ENCODE peak calls at places on chromosomes 7 and 10, in five cellular contexts. One of them, this sample, is unnamed.

GRCh38 chr10:15353471-15353870 is 17.6 kb downstream of the FAM171A1 start:
- DNase-seq in HCT116: no peak
- DNase-seq in SK-N-SH: no peak
- DNase-seq in GM12878: no peak
- DNase-seq in K562: no peak
- DNase-seq in this sample: no peak

GRCh38 chr10:90621577-90621976 is 236.3 kb downstream of the HTR7 start:
- DNase-seq in HCT116: no peak
- DNase-seq in SK-N-SH: no peak
- DNase-seq in GM12878: no peak
- DNase-seq in K562: no peak
- DNase-seq in this sample: peak

GRCh38 chr7:140196361-140197217 is 19.8 kb upstream of the KDM7A start:
- DNase-seq in HCT116: no peak
- DNase-seq in SK-N-SH: no peak
- DNase-seq in GM12878: no peak
- DNase-seq in K562: no peak
- DNase-seq in this sample: no peak

GRCh38 chr10:69847883-69848282 is 46.2 kb downstream of the COL13A1 start:
- DNase-seq in HCT116: no peak
- DNase-seq in SK-N-SH: no peak
- DNase-seq in GM12878: no peak
- DNase-seq in K562: no peak
- DNase-seq in this sample: no peak

GRCh38 chr7:149409889-149410288 is 51.0 kb downstream of the ZNF777 start:
- DNase-seq in HCT116: no peak
- DNase-seq in SK-N-SH: no peak
- DNase-seq in GM12878: peak
- DNase-seq in K562: no peak
- DNase-seq in this sample: no peak

GRCh38 chr7:112238330-112238729 is 31.8 kb downstream of the ZNF277 start:
- DNase-seq in HCT116: no peak
- DNase-seq in SK-N-SH: no peak
- DNase-seq in GM12878: no peak
- DNase-seq in K562: no peak
- DNase-seq in this sample: no peak

GRCh38 chr10:13787015-13787421 is 200.3 kb downstream of the PRPF18 start:
- DNase-seq in HCT116: no peak
- DNase-seq in SK-N-SH: no peak
- DNase-seq in GM12878: peak
- DNase-seq in K562: no peak
- DNase-seq in this sample: no peak

GRCh38 chr7:91657386-91658120 is 222.9 kb downstream of the MTERF1 start:
- DNase-seq in HCT116: no peak
- DNase-seq in SK-N-SH: no peak
- DNase-seq in GM12878: no peak
- DNase-seq in K562: no peak
- DNase-seq in this sample: peak

GRCh38 chr10:115082521-115082920 is 10.6 kb upstream of the ATRNL1 start:
- DNase-seq in HCT116: no peak
- DNase-seq in SK-N-SH: no peak
- DNase-seq in GM12878: no peak
- DNase-seq in K562: no peak
- DNase-seq in this sample: no peak

GRCh38 chr7:130907439-130907838 is 173.4 kb upstream of the KLF14 start:
- DNase-seq in HCT116: no peak
- DNase-seq in SK-N-SH: no peak
- DNase-seq in GM12878: no peak
- DNase-seq in K562: no peak
- DNase-seq in this sample: no peak

GRCh38 chr10:112203328-112204076 is 19.9 kb upstream of the GPAM start:
- DNase-seq in HCT116: no peak
- DNase-seq in SK-N-SH: no peak
- DNase-seq in GM12878: peak
- DNase-seq in K562: no peak
- DNase-seq in this sample: no peak

GRCh38 chr7:121079425-121080169 is 91.1 kb downstream of the CPED1 start:
- DNase-seq in HCT116: no peak
- DNase-seq in SK-N-SH: no peak
- DNase-seq in GM12878: no peak
- DNase-seq in K562: no peak
- DNase-seq in this sample: no peak

GRCh38 chr10:131215776-131216175 is 95.7 kb downstream of the TCERG1L start:
- DNase-seq in HCT116: no peak
- DNase-seq in SK-N-SH: no peak
- DNase-seq in GM12878: no peak
- DNase-seq in K562: no peak
- DNase-seq in this sample: no peak

GRCh38 chr7:115724400-115725056 is 306.0 kb downstream of the TFEC start:
- DNase-seq in HCT116: no peak
- DNase-seq in SK-N-SH: no peak
- DNase-seq in GM12878: no peak
- DNase-seq in K562: no peak
- DNase-seq in this sample: no peak

GRCh38 chr7:33550363-33550762 is 355.0 kb upstream of the BMPER start:
- DNase-seq in HCT116: no peak
- DNase-seq in SK-N-SH: no peak
- DNase-seq in GM12878: no peak
- DNase-seq in K562: no peak
- DNase-seq in this sample: no peak

GRCh38 chr7:135666156-135666555 is 3.8 kb downstream of the STMP1 start:
- DNase-seq in HCT116: no peak
- DNase-seq in SK-N-SH: no peak
- DNase-seq in GM12878: no peak
- DNase-seq in K562: no peak
- DNase-seq in this sample: no peak

GRCh38 chr7:124246262-124246863 is 213.5 kb upstream of the TMEM229A start:
- DNase-seq in HCT116: no peak
- DNase-seq in SK-N-SH: no peak
- DNase-seq in GM12878: no peak
- DNase-seq in K562: no peak
- DNase-seq in this sample: no peak

GRCh38 chr7:75534727-75535307 is 42.7 kb downstream of the SPDYE5 start:
- DNase-seq in HCT116: no peak
- DNase-seq in SK-N-SH: no peak
- DNase-seq in GM12878: peak
- DNase-seq in K562: peak
- DNase-seq in this sample: no peak

GRCh38 chr7:4175346-4175973 is 506.6 kb upstream of the FOXK1 start:
- DNase-seq in HCT116: no peak
- DNase-seq in SK-N-SH: no peak
- DNase-seq in GM12878: no peak
- DNase-seq in K562: no peak
- DNase-seq in this sample: no peak

GRCh38 chr10:110535958-110536891 is 31.3 kb upstream of the SMC3 start:
- DNase-seq in HCT116: no peak
- DNase-seq in SK-N-SH: no peak
- DNase-seq in GM12878: peak
- DNase-seq in K562: no peak
- DNase-seq in this sample: no peak

GRCh38 chr7:155811560-155811894 is 736 bp downstream of the SHH start:
- DNase-seq in HCT116: no peak
- DNase-seq in SK-N-SH: no peak
- DNase-seq in GM12878: no peak
- DNase-seq in K562: no peak
- DNase-seq in this sample: no peak

GRCh38 chr10:30861217-30861616 is 170.4 kb downstream of the ZNF438 start:
- DNase-seq in HCT116: no peak
- DNase-seq in SK-N-SH: no peak
- DNase-seq in GM12878: no peak
- DNase-seq in K562: no peak
- DNase-seq in this sample: no peak

GRCh38 chr10:36096571-36096970 is 454.5 kb upstream of the FZD8 start:
- DNase-seq in HCT116: no peak
- DNase-seq in SK-N-SH: no peak
- DNase-seq in GM12878: no peak
- DNase-seq in K562: no peak
- DNase-seq in this sample: no peak

GRCh38 chr7:72805526-72806494 is 22.2 kb downstream of the TYW1B start:
- DNase-seq in HCT116: no peak
- DNase-seq in SK-N-SH: no peak
- DNase-seq in GM12878: no peak
- DNase-seq in K562: peak
- DNase-seq in this sample: no peak

GRCh38 chr10:70324341-70324861 is 40.6 kb upstream of the NPFFR1 start:
- DNase-seq in HCT116: no peak
- DNase-seq in SK-N-SH: no peak
- DNase-seq in GM12878: no peak
- DNase-seq in K562: no peak
- DNase-seq in this sample: no peak

GRCh38 chr10:60463726-60464125 is 74.1 kb upstream of the ANK3 start:
- DNase-seq in HCT116: no peak
- DNase-seq in SK-N-SH: no peak
- DNase-seq in GM12878: no peak
- DNase-seq in K562: no peak
- DNase-seq in this sample: no peak

GRCh38 chr7:157690833-157691382 is 354.1 kb downstream of the DNAJB6 start:
- DNase-seq in HCT116: peak
- DNase-seq in SK-N-SH: peak
- DNase-seq in GM12878: no peak
- DNase-seq in K562: no peak
- DNase-seq in this sample: no peak

GRCh38 chr10:12243860-12244620 is 48.1 kb downstream of the CDC123 start:
- DNase-seq in HCT116: no peak
- DNase-seq in SK-N-SH: no peak
- DNase-seq in GM12878: peak
- DNase-seq in K562: no peak
- DNase-seq in this sample: no peak

GRCh38 chr7:67022501-67022900 is 25.9 kb downstream of the TYW1 start:
- DNase-seq in HCT116: no peak
- DNase-seq in SK-N-SH: no peak
- DNase-seq in GM12878: no peak
- DNase-seq in K562: no peak
- DNase-seq in this sample: no peak
- TF ChIP-seq YY1 in HCT116: no peak
- TF ChIP-seq YY1 in SK-N-SH: no peak
- TF ChIP-seq YY1 in GM12878: no peak
- TF ChIP-seq YY1 in K562: no peak
- TF ChIP-seq YY1 in this sample: no peak

GRCh38 chr7:125424721-125425120 is 495.1 kb upstream of the POT1 start:
- DNase-seq in HCT116: no peak
- DNase-seq in SK-N-SH: no peak
- DNase-seq in GM12878: no peak
- DNase-seq in K562: no peak
- DNase-seq in this sample: no peak
- H3K9ac ChIP-seq in HCT116: no peak
- H3K9ac ChIP-seq in SK-N-SH: no peak
- H3K9ac ChIP-seq in GM12878: no peak
- H3K9ac ChIP-seq in K562: no peak
- H3K9ac ChIP-seq in this sample: no peak

DNA sequence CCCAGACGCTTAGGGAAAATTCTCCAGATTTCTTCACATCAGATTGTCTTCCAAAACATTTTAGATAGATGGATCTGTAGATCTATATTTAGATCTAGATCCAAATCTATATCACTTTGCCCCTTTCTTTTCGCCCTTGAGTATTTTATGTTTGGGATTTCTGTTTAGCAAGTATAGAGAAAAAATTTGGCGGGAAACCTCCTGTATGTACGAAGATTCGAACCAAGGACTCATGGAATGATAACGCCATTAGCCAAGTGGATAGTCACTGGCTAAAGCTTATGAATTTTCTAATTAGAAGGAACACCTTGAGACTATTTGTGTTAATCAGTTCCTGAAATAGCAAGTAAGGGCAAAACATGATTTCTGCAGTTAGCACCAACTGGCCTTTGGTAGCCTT is 1.2 kb downstream of the THNSL1 start:
- DNase-seq in HCT116: no peak
- DNase-seq in SK-N-SH: no peak
- DNase-seq in GM12878: no peak
- DNase-seq in K562: no peak
- DNase-seq in this sample: peak
- H3K4me3 ChIP-seq in HCT116: peak
- H3K4me3 ChIP-seq in SK-N-SH: peak
- H3K4me3 ChIP-seq in GM12878: peak
- H3K4me3 ChIP-seq in K562: peak
- H3K4me3 ChIP-seq in this sample: no peak

GRCh38 chr10:73097305-73097670 is 622 bp upstream of the P4HA1 start:
- DNase-seq in HCT116: no peak
- DNase-seq in SK-N-SH: peak
- DNase-seq in GM12878: no peak
- DNase-seq in K562: no peak
- DNase-seq in this sample: no peak

GRCh38 chr10:73095479-73096021 is 1.1 kb downstream of the P4HA1 start:
- DNase-seq in HCT116: no peak
- DNase-seq in SK-N-SH: peak
- DNase-seq in GM12878: no peak
- DNase-seq in K562: peak
- DNase-seq in this sample: no peak

GRCh38 chr10:73094986-73095478 is 1.6 kb downstream of the P4HA1 start:
- DNase-seq in HCT116: no peak
- DNase-seq in SK-N-SH: no peak
- DNase-seq in GM12878: no peak
- DNase-seq in K562: no peak
- DNase-seq in this sample: no peak

GRCh38 chr10:73096452-73097304 is at the start of gene P4HA1:
- DNase-seq in HCT116: peak
- DNase-seq in SK-N-SH: peak
- DNase-seq in GM12878: peak
- DNase-seq in K562: peak
- DNase-seq in this sample: peak

DNA sequence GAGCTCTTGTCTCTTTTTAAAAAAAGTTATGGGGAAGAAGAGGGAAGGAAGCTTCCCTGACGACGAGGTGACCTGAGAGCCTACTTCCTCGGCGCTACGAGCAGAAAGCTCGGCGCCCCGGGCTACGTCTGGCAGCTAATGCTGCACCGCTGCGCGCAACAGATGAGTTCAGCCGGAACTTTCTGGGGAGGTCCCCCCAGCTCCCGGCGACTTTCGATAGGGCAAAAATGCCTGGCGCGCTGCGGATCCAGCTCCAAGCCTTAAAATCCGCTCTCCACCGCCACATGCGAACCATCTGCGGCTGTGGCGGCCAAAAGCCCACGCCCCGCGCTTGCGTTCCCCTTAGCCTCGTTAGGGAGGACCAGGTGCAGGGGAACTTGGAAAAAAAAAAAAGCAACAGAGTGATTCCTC is 620 bp downstream of the P4HA1 start:
- DNase-seq in HCT116: no peak
- DNase-seq in SK-N-SH: peak
- DNase-seq in GM12878: no peak
- DNase-seq in K562: peak
- DNase-seq in this sample: peak
- TF ChIP-seq YY1 in HCT116: no peak
- TF ChIP-seq YY1 in SK-N-SH: no peak
- TF ChIP-seq YY1 in GM12878: peak
- TF ChIP-seq YY1 in K562: no peak
- TF ChIP-seq YY1 in this sample: no peak

GRCh38 chr10:103667390-103667789 is 173.9 kb downstream of the NEURL1 start:
- DNase-seq in HCT116: no peak
- DNase-seq in SK-N-SH: no peak
- DNase-seq in GM12878: no peak
- DNase-seq in K562: peak
- DNase-seq in this sample: no peak
- H3K9ac ChIP-seq in HCT116: no peak
- H3K9ac ChIP-seq in SK-N-SH: no peak
- H3K9ac ChIP-seq in GM12878: no peak
- H3K9ac ChIP-seq in K562: peak
- H3K9ac ChIP-seq in this sample: peak

This sample was measured in NT2/D1.